ENCODE peak calls at places on chromosomes 16 and 17, in five cellular contexts. G is lung; Q is CD8-positive, alpha-beta memory T cell; X is neural progenitor cell; P is CD4-positive, alpha-beta memory T cell. L is an unnamed sample. For H3K4me1, the result is how much of the 10 kb centered on the place peaks cover.

GRCh38 chr16:64586756-64587155 is 535.1 kb downstream of the CDH11 start:
- DNase-seq in G (no peak), X (no peak), Q (no peak), P (no peak), L (no peak)

GRCh38 chr17:69853533-69854262 is 221.3 kb upstream of the KCNJ16 start:
- DNase-seq in G (no peak), Q (no peak), X (no peak), P (no peak), L (no peak)

GRCh38 chr16:12097523-12098428 is 121.2 kb downstream of the SNX29 start:
- DNase-seq in Q (no peak), P (no peak), X (peak), G (peak), L (peak)

GRCh38 chr17:78130080-78130438 is 512 bp upstream of the TMC8 start:
- DNase-seq in X (no peak), P (no peak), G (no peak), Q (no peak), L (no peak)

GRCh38 chr16:49969356-49970030 is 55.5 kb upstream of the CNEP1R1 start:
- DNase-seq in X (peak), P (no peak), Q (no peak), G (no peak), L (no peak)

GRCh38 chr16:3577302-3577752 is at the start of gene NLRC3:
- DNase-seq in Q (peak), G (no peak), X (no peak), P (peak), L (no peak)

GRCh38 chr17:1713878-1714487 is 3.8 kb upstream of the TLCD2 start:
- DNase-seq in X (peak), P (no peak), Q (no peak), G (no peak), L (peak)

GRCh38 chr16:27400751-27401620 is 988 bp upstream of the IL21R start:
- DNase-seq in G (no peak), Q (no peak), P (no peak), X (no peak), L (no peak)

GRCh38 chr17:79317916-79318315 is 243.3 kb downstream of the ENGASE start:
- DNase-seq in G (no peak), X (no peak), P (no peak), Q (no peak), L (no peak)

GRCh38 chr17:67662712-67663111 is 55.0 kb upstream of the NOL11 start:
- DNase-seq in P (no peak), X (no peak), G (no peak), Q (no peak), L (no peak)

GRCh38 chr17:20293501-20293900 is 173.8 kb downstream of the LGALS9B start:
- DNase-seq in P (no peak), X (no peak), G (no peak), Q (no peak), L (no peak)

GRCh38 chr17:18860161-18860972 is 2.4 kb downstream of the PRPSAP2 start:
- DNase-seq in G (no peak), Q (no peak), P (no peak), X (no peak), L (peak)

GRCh38 chr17:37048806-37049205 is 100.1 kb downstream of the AATF start:
- DNase-seq in P (no peak), X (no peak), Q (no peak), G (no peak), L (no peak)

GRCh38 chr17:3893003-3893719 is at the start of gene CAMKK1:
- DNase-seq in X (peak), G (peak), P (peak), Q (peak), L (peak)

GRCh38 chr16:72201387-72201786 is 29.4 kb upstream of the PMFBP1 start:
- DNase-seq in G (no peak), X (no peak), P (no peak), Q (no peak), L (no peak)

GRCh38 chr16:7284780-7285179 is 47.9 kb upstream of the RBFOX1 start:
- DNase-seq in P (no peak), G (no peak), X (no peak), Q (no peak), L (no peak)

GRCh38 chr17:11805952-11806351 is 191.3 kb downstream of the ZNF18 start:
- DNase-seq in G (no peak), P (no peak), Q (no peak), X (no peak), L (no peak)

GRCh38 chr16:1572664-1573063 is 39.2 kb downstream of the TMEM204 start:
- DNase-seq in G (no peak), P (no peak), X (no peak), Q (no peak), L (no peak)

GRCh38 chr16:24077989-24078388 is 178.1 kb upstream of the CACNG3 start:
- DNase-seq in G (no peak), P (no peak), Q (no peak), X (no peak), L (no peak)

GRCh38 chr17:72710834-72711233 is 381.7 kb downstream of the SLC39A11 start:
- DNase-seq in Q (no peak), G (no peak), P (no peak), X (no peak), L (no peak)

GRCh38 chr16:15599303-15600070 is 43.5 kb downstream of the MARF1 start:
- DNase-seq in P (no peak), Q (no peak), X (no peak), G (no peak), L (no peak)

GRCh38 chr17:58531122-58531521 is 16.7 kb upstream of the MTMR4 start:
- DNase-seq in G (no peak), P (no peak), Q (no peak), X (peak), L (no peak)

GRCh38 chr16:11627822-11628457 is 40.3 kb upstream of the SNN start:
- DNase-seq in G (no peak), P (no peak), Q (no peak), X (no peak), L (no peak)

GRCh38 chr17:57104461-57105175 is 19.6 kb downstream of the AKAP1 start:
- DNase-seq in X (no peak), Q (no peak), G (no peak), P (no peak), L (no peak)

GRCh38 chr16:53082509-53082908 is 27.7 kb downstream of the CHD9 start:
- DNase-seq in X (no peak), P (no peak), G (no peak), Q (no peak), L (no peak)

GRCh38 chr17:4607773-4608187 is 23.5 kb downstream of the SMTNL2 start:
- DNase-seq in G (peak), Q (no peak), P (no peak), X (no peak), L (peak)

GRCh38 chr16:79895053-79895916 is 294.7 kb upstream of the MAF start:
- DNase-seq in G (no peak), Q (no peak), P (no peak), X (no peak), L (no peak)

GRCh38 chr16:89574681-89575246 is 794 bp upstream of the CPNE7 start:
- DNase-seq in X (peak), P (peak), Q (no peak), G (no peak), L (peak)

GRCh38 chr17:81517339-81518112 is 4.9 kb upstream of the ACTG1 start:
- DNase-seq in X (peak), P (no peak), G (no peak), Q (no peak), L (peak)

GRCh38 chr17:2707721-2708584 is 3.6 kb downstream of the CLUH start:
- DNase-seq in P (no peak), Q (no peak), X (peak), G (no peak), L (no peak)

GRCh38 chr17:77369544-77369971 is 228.8 kb downstream of the SEC14L1 start:
- DNase-seq in P (no peak), X (no peak), Q (no peak), G (no peak), L (no peak)

GRCh38 chr17:42183741-42184711 is 1.2 kb downstream of the HCRT start:
- DNase-seq in P (peak), X (peak), Q (peak), G (peak), L (peak)

GRCh38 chr16:23131036-23131435 is 18.2 kb downstream of the USP31 start:
- DNase-seq in P (no peak), Q (no peak), X (no peak), G (no peak), L (no peak)

GRCh38 chr16:964696-965395 is 5.9 kb downstream of the LMF1 start:
- DNase-seq in Q (peak), G (peak), P (peak), X (no peak), L (peak)

GRCh38 chr17:77128895-77129567 is 11.7 kb upstream of the SEC14L1 start:
- DNase-seq in P (no peak), Q (no peak), X (no peak), G (no peak), L (no peak)

DNA sequence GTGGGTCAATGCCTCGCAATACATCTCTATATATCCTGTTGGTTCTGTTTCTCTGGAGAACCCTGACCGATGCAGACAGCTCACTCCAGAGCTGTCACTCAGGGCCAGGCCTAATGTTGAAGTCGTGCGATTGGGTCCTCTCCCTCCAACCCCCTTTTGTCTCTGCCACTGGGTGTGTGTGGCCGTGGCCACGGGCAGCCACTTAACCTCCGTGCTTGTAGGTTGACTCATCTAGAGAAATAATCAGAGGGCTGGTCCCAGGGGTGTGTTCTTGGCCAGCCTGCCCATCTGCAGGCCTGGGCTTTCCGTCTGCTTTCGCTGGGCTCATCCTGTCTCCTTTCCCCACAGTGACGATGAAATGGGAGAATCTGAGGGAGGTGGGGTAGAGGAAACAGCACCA is 7.4 kb downstream of the ADAD2 start:
- DNase-seq in X (no peak), G (no peak), P (no peak), Q (no peak), L (no peak)
- H3K4me1 ChIP-seq in X (under half), G (under half), P (under half), Q (under half), L (under half)

GRCh38 chr16:8950580-8951077 is 13.1 kb downstream of the USP7 start:
- DNase-seq in P (no peak), X (no peak), G (no peak), Q (no peak), L (no peak)
- H3K4me1 ChIP-seq in P (half or more), X (under half), G (under half), Q (half or more), L (under half)

DNA sequence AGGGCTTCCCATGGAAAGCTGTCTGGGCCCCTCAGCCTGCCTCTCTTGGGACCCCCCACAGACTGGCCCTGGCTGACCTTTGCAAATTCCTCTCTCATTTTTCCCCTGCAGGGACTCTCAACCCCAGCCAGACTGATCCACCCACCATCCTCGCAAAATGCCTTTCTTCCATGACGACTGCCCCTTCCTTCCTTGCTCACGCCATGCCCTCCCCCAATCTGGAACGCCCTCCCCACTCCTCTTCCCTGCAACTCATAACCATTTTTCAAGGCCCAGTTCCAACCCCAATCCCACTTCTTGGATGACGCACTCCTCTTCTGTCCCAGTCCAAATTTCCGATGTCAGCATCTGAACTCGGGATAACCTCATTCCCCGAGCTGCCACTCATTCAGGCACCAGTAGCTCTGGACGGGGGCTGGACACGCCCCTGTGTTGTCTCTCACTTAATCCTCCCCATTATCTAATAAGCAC is 1.3 kb upstream of the DNAI2 start:
- DNase-seq in G (no peak), Q (no peak), P (no peak), X (peak), L (no peak)
- H3K4me1 ChIP-seq in G (under half), Q (under half), P (under half), X (under half), L (under half)

GRCh38 chr16:18803569-18804462 is 2.5 kb upstream of the ARL6IP1 start:
- DNase-seq in P (no peak), X (no peak), G (no peak), Q (no peak), L (no peak)
- H3K4me1 ChIP-seq in P (under half), X (under half), G (under half), Q (under half), L (under half)

GRCh38 chr16:85314633-85315032 is 202.4 kb upstream of the CIBAR2 start:
- DNase-seq in G (no peak), P (no peak), Q (no peak), X (no peak), L (no peak)
- H3K4me1 ChIP-seq in G (under half), P (under half), Q (under half), X (under half), L (under half)

DNA sequence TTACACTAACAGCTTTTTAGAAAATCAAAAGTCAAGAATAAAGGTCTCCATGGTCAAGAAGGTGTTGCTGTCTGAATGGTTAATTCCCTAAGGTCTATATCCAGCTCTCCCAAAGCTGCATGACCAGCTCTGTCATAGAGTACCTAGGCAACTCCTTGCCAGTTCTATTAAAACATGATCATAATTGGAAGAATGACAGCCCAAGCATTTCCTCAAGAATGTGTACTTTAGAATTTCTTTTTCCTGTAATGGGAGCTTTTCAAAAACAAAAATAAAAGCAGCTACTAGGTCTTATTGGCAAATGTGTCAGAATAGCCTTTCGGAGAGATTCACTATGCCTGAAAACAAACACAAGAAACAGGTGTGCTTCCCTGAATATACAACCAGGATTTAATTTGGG is 7.9 kb downstream of the SPOP start:
- DNase-seq in X (no peak), Q (no peak), G (no peak), P (no peak), L (no peak)
- H3K4me1 ChIP-seq in X (under half), Q (under half), G (under half), P (half or more), L (under half)

DNA sequence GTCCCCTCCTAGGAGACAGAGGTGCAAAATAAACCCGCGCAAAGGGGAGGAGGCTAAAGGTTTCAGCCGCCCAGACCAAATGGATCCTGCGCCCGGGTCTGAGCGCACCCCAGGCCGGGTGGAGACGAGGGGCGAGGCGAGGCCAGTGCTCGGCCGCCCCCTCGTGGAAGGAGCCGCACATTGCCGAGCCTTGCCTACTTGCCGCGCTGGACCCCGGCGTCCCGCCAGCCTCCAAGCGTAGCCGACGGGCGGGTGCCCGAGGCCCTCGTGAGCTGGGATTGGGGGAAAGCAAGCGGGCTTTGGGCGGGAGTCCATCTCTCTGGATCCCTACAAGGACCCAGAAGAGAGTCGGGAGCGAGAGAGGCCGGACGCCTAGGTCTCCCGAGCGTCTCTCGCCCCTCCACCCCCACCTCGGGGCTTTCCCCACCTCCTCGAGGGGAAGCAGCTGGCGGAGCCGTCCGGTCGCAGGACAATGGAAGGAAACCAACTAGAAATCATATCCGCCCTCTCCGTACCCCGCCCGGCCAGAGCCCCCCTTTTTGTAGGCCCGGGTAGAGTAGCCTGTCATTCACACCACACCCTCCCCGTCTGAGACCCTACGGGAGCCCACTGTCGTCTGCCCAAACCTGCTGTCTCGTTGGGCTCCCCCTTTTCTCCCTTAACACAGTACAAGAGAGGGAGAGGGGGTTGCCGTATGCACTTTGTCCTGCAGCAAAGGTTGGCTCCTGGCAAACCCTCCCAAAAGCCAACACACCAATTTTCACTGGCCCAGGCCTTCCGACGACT is 664 bp upstream of the BCL6B start:
- DNase-seq in Q (peak), P (peak), G (peak), X (peak), L (peak)
- H3K4me1 ChIP-seq in Q (under half), P (under half), G (under half), X (under half), L (under half)

GRCh38 chr17:61401280-61402072 is 1.8 kb downstream of the TBX2 start:
- DNase-seq in G (no peak), P (no peak), Q (no peak), X (peak), L (no peak)
- H3K4me1 ChIP-seq in G (under half), P (half or more), Q (under half), X (under half), L (under half)

GRCh38 chr16:51166116-51166515 is 15.0 kb upstream of the SALL1 start:
- DNase-seq in G (no peak), P (no peak), X (no peak), Q (no peak), L (no peak)

GRCh38 chr16:51167170-51167710 is 16.2 kb upstream of the SALL1 start:
- DNase-seq in Q (no peak), G (no peak), P (no peak), X (no peak), L (no peak)

GRCh38 chr16:51164574-51164973 is 13.5 kb upstream of the SALL1 start:
- DNase-seq in X (no peak), Q (no peak), P (no peak), G (no peak), L (no peak)

GRCh38 chr16:51165043-51165442 is 14.0 kb upstream of the SALL1 start:
- DNase-seq in G (no peak), P (no peak), Q (no peak), X (no peak), L (no peak)

GRCh38 chr16:51168755-51169154 is 17.7 kb upstream of the SALL1 start:
- DNase-seq in Q (no peak), P (no peak), G (no peak), X (no peak), L (no peak)
- H3K4me1 ChIP-seq in Q (under half), P (under half), G (under half), X (under half), L (under half)

L was measured in colonic mucosa.